ENCODE peak calls at places on chromosomes 16 and 17, in eight cellular contexts. O is transverse colon, Z is HCT116, N is suprapubic skin, P is GM12891, D is SK-N-MC, W is esophagus muscularis mucosa, Y is H1. R is an unnamed sample.
A peak's percentile ranks its signal among the peaks of the same experiment; 100 is the strongest.

GRCh38 chr17:76700627-76701470 is 9.9 kb downstream of the MXRA7 start:
- DNase-seq in P (no peak), Z (no peak), N (peak; percentile 87), O (peak; percentile 43), W (peak; percentile 94), Y (no peak), D (no peak), R (no peak)

GRCh38 chr17:62703776-62704380 is 76.4 kb downstream of the MRC2 start:
- DNase-seq in Z (no peak), O (peak; percentile 76), P (peak; percentile 74), W (no peak), D (no peak), Y (peak; percentile 93), N (no peak), R (peak; percentile 56)

GRCh38 chr16:30551781-30552180 is 6.4 kb downstream of the ZNF764 start:
- DNase-seq in Z (no peak), P (no peak), N (no peak), Y (no peak), W (no peak), D (no peak), O (no peak), R (peak; percentile 47)

GRCh38 chr17:29181226-29181625 is 1.0 kb upstream of the MYO18A start:
- DNase-seq in P (no peak), Z (no peak), N (no peak), D (no peak), Y (no peak), W (no peak), O (no peak), R (no peak)

GRCh38 chr17:76444518-76445311 is 8.2 kb downstream of the UBE2O start:
- DNase-seq in Z (no peak), O (no peak), Y (no peak), P (no peak), W (no peak), D (no peak), N (no peak), R (no peak)

GRCh38 chr16:14475370-14476139 is 154.5 kb downstream of the PARN start:
- DNase-seq in Z (no peak), D (no peak), N (no peak), W (no peak), P (no peak), Y (no peak), O (no peak), R (no peak)

GRCh38 chr17:79803997-79804855 is 7.3 kb upstream of the CBX8 start:
- DNase-seq in D (no peak), P (no peak), O (no peak), N (no peak), W (no peak), Y (peak; percentile 70), Z (no peak), R (peak; percentile 60)

GRCh38 chr16:88004391-88004790 is 53.2 kb downstream of the BANP start:
- DNase-seq in P (no peak), O (no peak), Y (no peak), W (no peak), N (no peak), Z (no peak), D (no peak), R (no peak)

GRCh38 chr16:3027983-3028715 is 4.3 kb downstream of the THOC6 start:
- DNase-seq in O (peak; percentile 93), Z (peak; percentile 62), N (no peak), D (no peak), Y (peak; percentile 98), P (peak; percentile 88), W (no peak), R (peak; percentile 79)

GRCh38 chr16:80948886-80949502 is 57.7 kb downstream of the CMC2 start:
- DNase-seq in N (no peak), Z (peak; percentile 31), P (peak; percentile 35), O (peak; percentile 28), W (peak; percentile 70), D (no peak), Y (peak; percentile 88), R (no peak)

GRCh38 chr17:27413295-27413694 is 43.0 kb upstream of the KSR1 start:
- DNase-seq in N (no peak), P (no peak), Y (no peak), Z (no peak), W (no peak), D (no peak), O (no peak), R (peak; percentile 36)

GRCh38 chr16:66996324-66996982 is 8.1 kb downstream of the CES4A start:
- DNase-seq in D (no peak), O (no peak), Y (no peak), N (no peak), Z (no peak), P (no peak), W (no peak), R (no peak)

GRCh38 chr16:54282202-54282922 is 4.2 kb downstream of the IRX3 start:
- DNase-seq in Z (peak; percentile 15), W (no peak), Y (peak; percentile 84), N (peak; percentile 84), P (no peak), O (peak; percentile 44), D (no peak), R (no peak)

GRCh38 chr16:89037261-89038152 is 56.1 kb upstream of the ACSF3 start:
- DNase-seq in W (no peak), P (no peak), D (no peak), Y (peak; percentile 87), O (no peak), Z (no peak), N (no peak), R (peak; percentile 27)

GRCh38 chr17:47851764-47852112 is 775 bp upstream of the SP6 start:
- DNase-seq in W (no peak), Z (no peak), D (no peak), Y (peak; percentile 75), P (no peak), O (no peak), N (no peak), R (no peak)
- TF ChIP-seq POLR2AphosphoS5 in W (no peak), Z (no peak), D (no peak), Y (no peak), P (no peak), O (no peak), N (no peak), R (no peak)

GRCh38 chr17:7336240-7337175 is at the start of gene ACAP1:
- DNase-seq in Y (peak; percentile 79), O (peak; percentile 81), W (no peak), D (no peak), P (peak; percentile 75), N (peak; percentile 76), Z (no peak), R (peak; percentile 80)
- TF ChIP-seq POLR2AphosphoS5 in Y (no peak), O (no peak), W (no peak), D (no peak), P (no peak), N (no peak), Z (no peak), R (no peak)

GRCh38 chr17:8155341-8156173 is 3.4 kb upstream of the PER1 start:
- DNase-seq in Z (no peak), P (no peak), Y (no peak), W (no peak), O (no peak), D (no peak), N (no peak), R (no peak)
- TF ChIP-seq POLR2AphosphoS5 in Z (no peak), P (no peak), Y (no peak), W (no peak), O (no peak), D (no peak), N (no peak), R (no peak)

DNA sequence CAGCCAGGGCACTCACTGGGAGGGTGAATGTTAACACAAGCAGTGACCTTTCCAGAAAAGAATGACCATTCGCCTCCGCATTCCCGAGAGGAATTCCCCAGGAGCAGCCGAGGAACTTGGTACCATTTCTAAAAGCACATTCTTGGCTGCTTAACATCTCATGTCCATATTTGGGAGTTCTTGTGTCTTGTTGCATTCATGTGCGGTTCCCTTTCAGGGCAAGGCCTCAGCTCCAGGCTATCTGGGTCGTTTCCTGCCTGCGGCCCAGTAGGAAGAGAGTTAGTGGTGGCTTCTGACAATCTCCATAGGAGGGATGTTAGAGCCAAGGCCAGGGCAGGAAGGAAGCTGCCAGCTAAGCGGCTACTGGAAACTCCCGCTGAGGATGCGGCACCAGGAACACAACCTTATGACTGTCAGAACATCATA is 27.9 kb upstream of the MEAK7 start:
- DNase-seq in P (no peak), Z (no peak), W (no peak), N (no peak), D (no peak), O (peak; percentile 24), Y (no peak), R (no peak)
- TF ChIP-seq POLR2AphosphoS5 in P (no peak), Z (no peak), W (peak; percentile 83), N (no peak), D (no peak), O (no peak), Y (no peak), R (no peak)

GRCh38 chr16:68823401-68823800 is 19.9 kb upstream of the TANGO6 start:
- DNase-seq in Z (no peak), W (no peak), N (no peak), P (no peak), Y (no peak), D (no peak), O (no peak), R (no peak)
- TF ChIP-seq POLR2AphosphoS5 in Z (no peak), W (no peak), N (no peak), P (no peak), Y (no peak), D (no peak), O (no peak), R (no peak)

DNA sequence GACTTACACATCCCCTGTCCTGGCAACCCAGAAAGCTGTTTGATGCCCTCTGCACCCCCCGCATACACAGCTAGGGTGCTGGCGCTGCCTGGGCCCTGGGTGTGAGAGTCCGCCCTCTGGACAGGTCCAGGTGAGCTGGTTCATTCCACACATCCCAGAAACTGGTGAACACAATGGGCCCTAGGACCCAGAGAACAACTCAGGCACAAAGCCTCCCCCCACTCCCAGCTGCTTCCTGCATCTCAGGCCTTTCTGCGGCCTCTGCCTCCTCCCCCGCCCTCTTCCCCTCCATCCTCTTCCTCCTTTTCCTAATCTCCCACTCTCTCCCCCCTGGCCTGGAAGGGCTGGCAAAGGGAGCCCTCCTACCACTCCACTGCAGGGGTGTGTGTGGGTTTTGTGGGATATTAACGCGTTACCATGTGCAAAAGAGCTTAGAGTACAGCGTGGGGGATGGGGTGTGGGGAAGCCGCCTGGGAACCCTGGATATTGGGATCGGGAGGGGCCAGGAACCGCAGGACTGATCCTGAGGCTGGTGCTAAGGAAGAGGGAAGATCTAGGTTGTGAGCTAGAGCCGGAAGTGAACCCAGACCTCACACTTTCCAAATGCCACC is 1.6 kb upstream of the PPP1R9B start:
- DNase-seq in D (no peak), P (no peak), Y (peak; percentile 85), O (peak; percentile 90), Z (peak; percentile 95), N (no peak), W (no peak), R (peak; percentile 91)
- TF ChIP-seq POLR2AphosphoS5 in D (peak; percentile 41), P (no peak), Y (no peak), O (peak; percentile 58), Z (peak; percentile 80), N (no peak), W (peak; percentile 72), R (peak; percentile 73)